ENCODE peak calls at places on chromosome 2, in four cellular contexts. I, R, M and L are unnamed samples.
A peak's percentile ranks its signal among the peaks of the same experiment; 100 is the strongest.

GRCh38 chr2:223815186-223815883 is 22.0 kb downstream of the AP1S3 start:
- DNase-seq in I (peak; percentile 97), R (peak; percentile 100), M (no peak), L (peak; percentile 97)

GRCh38 chr2:61834893-61835292 is 19.0 kb downstream of the FAM161A start:
- DNase-seq in I (no peak), R (no peak), M (no peak), L (no peak)

GRCh38 chr2:135985018-135985825 is at the start of gene DARS1:
- DNase-seq in I (peak; percentile 92), R (peak; percentile 82), M (peak; percentile 84), L (peak; percentile 69)

GRCh38 chr2:161245671-161246070 is 62.6 kb upstream of the PSMD14 start:
- DNase-seq in I (no peak), R (no peak), M (no peak), L (no peak)

GRCh38 chr2:140990416-140990815 is 1140.4 kb downstream of the LRP1B start:
- DNase-seq in I (no peak), R (no peak), M (no peak), L (peak; percentile 17)

GRCh38 chr2:165969227-165969626 is 15.7 kb upstream of the TTC21B start:
- DNase-seq in I (peak; percentile 39), R (no peak), M (no peak), L (no peak)

GRCh38 chr2:98915751-98916358 is 20.2 kb downstream of the CRACDL start:
- DNase-seq in I (peak; percentile 30), R (no peak), M (no peak), L (no peak)

GRCh38 chr2:44168684-44169154 is at the start of gene PPM1B:
- DNase-seq in I (no peak), R (no peak), M (peak; percentile 99), L (no peak)

GRCh38 chr2:1052671-1053270 is 102.1 kb downstream of the SNTG2 start:
- DNase-seq in I (no peak), R (no peak), M (no peak), L (no peak)

GRCh38 chr2:47653909-47654789 is 128.8 kb upstream of the MSH6 start:
- DNase-seq in I (no peak), R (no peak), M (no peak), L (no peak)

GRCh38 chr2:47403829-47404228 is 873 bp downstream of the MSH2 start:
- DNase-seq in I (no peak), R (no peak), M (no peak), L (no peak)

GRCh38 chr2:27717070-27717453 is 53.4 kb downstream of the SLC4A1AP start:
- DNase-seq in I (no peak), R (no peak), M (no peak), L (no peak)

GRCh38 chr2:126786765-126787164 is 111.9 kb upstream of the TEX51 start:
- DNase-seq in I (no peak), R (no peak), M (no peak), L (no peak)

GRCh38 chr2:148903946-148904345 is 28.9 kb downstream of the KIF5C start:
- DNase-seq in I (no peak), R (no peak), M (no peak), L (no peak)

GRCh38 chr2:39513641-39514094 is 76.6 kb upstream of the MAP4K3 start:
- DNase-seq in I (peak; percentile 98), R (peak; percentile 32), M (peak; percentile 55), L (no peak)

GRCh38 chr2:175312137-175312536 is 130.6 kb upstream of the ATP5MC3 start:
- DNase-seq in I (no peak), R (no peak), M (no peak), L (no peak)
- TF ChIP-seq CTCF in I (no peak), R (no peak), M (no peak), L (no peak)

GRCh38 chr2:218226903-218227302 is 9.9 kb downstream of the ARPC2 start:
- DNase-seq in I (no peak), R (no peak), M (no peak), L (no peak)

GRCh38 chr2:218230882-218231281 is 13.9 kb downstream of the ARPC2 start:
- DNase-seq in I (no peak), R (no peak), M (no peak), L (no peak)

GRCh38 chr2:218228366-218229092 is 11.5 kb downstream of the ARPC2 start:
- DNase-seq in I (no peak), R (no peak), M (no peak), L (no peak)

GRCh38 chr2:218229851-218230250 is 12.9 kb downstream of the ARPC2 start:
- DNase-seq in I (no peak), R (no peak), M (no peak), L (no peak)

DNA sequence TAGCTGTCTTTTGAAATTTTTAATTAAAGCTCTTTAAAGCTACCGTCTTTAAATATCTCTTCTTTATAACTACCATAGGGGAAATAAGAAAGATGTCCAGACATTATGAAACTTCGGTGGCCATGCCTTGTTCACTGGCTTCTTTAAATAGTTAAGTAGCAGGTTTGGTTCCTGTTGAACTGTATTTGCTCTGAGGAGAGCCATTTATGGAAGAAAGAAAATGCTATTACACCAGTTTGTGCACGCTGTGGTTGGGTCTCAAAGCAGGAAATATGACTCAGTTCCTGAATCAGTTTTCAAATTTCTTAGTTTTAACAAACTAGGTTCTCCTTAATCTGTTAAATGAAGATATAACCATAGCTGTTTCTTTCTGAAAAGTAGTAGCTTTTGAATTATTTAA is 12.2 kb downstream of the ARPC2 start:
- DNase-seq in I (peak; percentile 88), R (no peak), M (peak; percentile 79), L (no peak)
- TF ChIP-seq POLR2AphosphoS5 in I (no peak), R (no peak), M (no peak), L (no peak)

GRCh38 chr2:156112323-156112722 is 220.2 kb downstream of the NR4A2 start:
- DNase-seq in I (no peak), R (no peak), M (no peak), L (no peak)

GRCh38 chr2:156115338-156115737 is 217.2 kb downstream of the NR4A2 start:
- DNase-seq in I (no peak), R (peak; percentile 1), M (no peak), L (no peak)

GRCh38 chr2:156116113-156116512 is 216.4 kb downstream of the NR4A2 start:
- DNase-seq in I (no peak), R (no peak), M (no peak), L (no peak)

GRCh38 chr2:156110890-156111289 is 221.6 kb downstream of the NR4A2 start:
- DNase-seq in I (no peak), R (peak; percentile 37), M (peak; percentile 73), L (no peak)
- TF ChIP-seq CTCF in I (no peak), R (peak; percentile 53), M (peak; percentile 12), L (no peak)

DNA sequence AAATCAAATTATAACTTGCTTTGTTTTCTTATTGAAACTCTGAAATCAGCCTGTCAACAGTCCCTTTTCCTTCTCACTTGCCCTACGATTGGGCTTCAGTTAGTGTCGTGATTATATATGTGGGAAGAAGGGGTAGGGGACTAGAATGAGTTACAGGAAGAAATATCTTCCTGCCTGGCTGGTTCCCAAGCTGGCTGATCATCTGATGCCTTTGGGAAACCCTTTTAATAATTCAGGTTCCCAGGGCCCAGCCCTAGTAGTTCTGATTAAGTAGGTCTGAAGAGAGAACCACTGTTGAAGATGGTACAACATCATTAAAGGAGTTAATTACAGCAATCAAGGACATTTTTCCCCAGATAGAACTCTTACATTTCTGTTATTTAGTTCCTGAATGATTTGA is 110.1 kb upstream of the EML6 start:
- DNase-seq in I (peak; percentile 88), R (no peak), M (no peak), L (no peak)
- TF ChIP-seq POLR2AphosphoS5 in I (no peak), R (no peak), M (no peak), L (no peak)

DNA sequence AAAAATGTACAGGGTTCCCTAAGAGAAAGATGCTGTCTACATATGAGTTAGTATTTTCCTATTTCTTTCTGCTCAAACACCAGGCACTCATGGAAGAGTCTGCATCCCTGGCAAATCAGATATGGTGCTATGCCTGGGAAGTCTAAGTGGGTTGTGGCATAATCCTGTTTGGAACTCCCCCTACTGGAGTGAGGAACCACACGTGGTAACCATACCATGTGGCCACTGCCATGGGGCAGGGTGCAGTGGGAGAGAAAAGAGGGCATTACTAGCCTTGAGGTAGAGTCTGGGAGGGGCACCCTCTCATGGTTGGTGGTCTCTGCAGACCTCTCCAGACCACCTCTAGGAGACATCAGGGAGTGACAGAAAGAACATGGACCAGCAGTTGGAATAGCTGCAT is 257.9 kb upstream of the ATP5MC3 start:
- DNase-seq in I (no peak), R (no peak), M (no peak), L (no peak)
- TF ChIP-seq CTCF in I (no peak), R (peak; percentile 20), M (no peak), L (no peak)

DNA sequence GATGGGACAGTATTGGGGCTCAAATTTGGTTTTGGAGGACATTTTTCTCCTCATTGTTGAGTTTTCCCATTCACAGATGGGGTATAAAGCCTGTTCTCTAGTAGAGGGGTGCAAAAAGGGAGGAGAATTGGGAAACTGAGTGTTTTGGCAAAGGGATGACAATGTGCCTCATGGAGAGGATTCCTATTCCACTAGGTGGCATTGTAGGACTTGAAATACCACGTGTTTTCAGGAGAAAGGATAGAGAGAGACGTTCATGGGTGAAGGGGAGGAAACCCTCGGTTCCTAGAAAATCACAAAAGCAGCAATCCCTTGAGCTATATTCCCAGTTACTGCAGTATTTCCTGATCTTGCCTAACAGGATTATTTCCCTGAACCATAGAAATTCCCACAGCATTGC is 113.7 kb upstream of the SRD5A2 start:
- DNase-seq in I (no peak), R (peak; percentile 16), M (peak; percentile 7), L (no peak)
- TF ChIP-seq POLR2AphosphoS5 in I (no peak), R (no peak), M (no peak), L (no peak)

DNA sequence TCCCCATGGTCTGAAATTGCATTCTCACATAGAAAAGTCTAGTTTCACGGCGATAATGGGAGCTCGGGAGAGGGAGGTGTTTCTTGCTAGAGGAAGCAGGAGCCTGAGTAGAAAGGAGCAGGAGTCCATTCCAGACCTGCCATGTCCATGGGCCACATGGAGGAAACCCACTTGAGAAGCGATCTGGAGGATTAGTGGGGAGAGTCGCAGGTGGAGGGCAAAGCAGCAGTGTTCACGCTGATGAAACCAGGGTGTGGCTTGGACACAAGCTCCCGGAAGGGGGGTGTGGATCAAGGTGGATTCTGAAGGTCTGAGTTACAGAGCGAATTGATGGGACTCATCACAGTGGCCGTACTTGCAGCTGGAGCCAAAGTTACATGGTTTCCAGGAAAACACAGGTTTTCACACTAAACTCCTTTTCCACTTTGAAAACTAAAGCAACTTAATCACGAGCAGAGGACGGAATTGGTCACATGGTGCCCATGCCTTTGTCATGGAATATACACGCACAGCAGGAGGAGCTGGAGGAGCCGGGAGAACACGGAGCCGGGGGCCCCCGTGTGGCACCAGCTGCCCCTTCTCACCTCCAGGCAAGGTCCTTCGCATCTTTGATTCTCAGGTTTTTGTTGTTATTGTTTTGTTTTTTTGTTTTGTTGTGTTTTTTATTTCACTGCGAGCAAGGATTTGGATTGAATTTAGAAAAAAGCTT is 255.1 kb upstream of the MYT1L start:
- DNase-seq in I (no peak), R (no peak), M (no peak), L (no peak)
- TF ChIP-seq CTCF in I (no peak), R (no peak), M (no peak), L (no peak)

GRCh38 chr2:102518170-102518569 is 45.1 kb downstream of the SLC9A4 start:
- DNase-seq in I (no peak), R (no peak), M (no peak), L (no peak)

GRCh38 chr2:102522169-102522568 is 49.1 kb downstream of the SLC9A4 start:
- DNase-seq in I (no peak), R (no peak), M (no peak), L (no peak)

GRCh38 chr2:102520009-102520408 is 47.0 kb downstream of the SLC9A4 start:
- DNase-seq in I (peak; percentile 24), R (peak; percentile 36), M (peak; percentile 21), L (no peak)

GRCh38 chr2:102522890-102523289 is 49.9 kb downstream of the SLC9A4 start:
- DNase-seq in I (no peak), R (no peak), M (no peak), L (no peak)

GRCh38 chr2:102520801-102521200 is 47.8 kb downstream of the SLC9A4 start:
- DNase-seq in I (no peak), R (no peak), M (no peak), L (no peak)
- TF ChIP-seq POLR2AphosphoS5 in I (no peak), R (no peak), M (no peak), L (no peak)